ENCODE peak calls at places on chromosomes 5 and 9, in nine cellular contexts. One of them, this sample, is unnamed.

GRCh38 chr5:144487761-144488160 is 317.1 kb downstream of the KCTD16 start:
- DNase-seq in central memory CD4-positive, alpha-beta T cell: no peak
- DNase-seq in adrenal gland: no peak
- DNase-seq in ACHN: no peak
- DNase-seq in activated T-helper 1 cell treated with anti-CD3 and anti-CD28 coated beads, Interleukin-12 subunit alpha, Interleukin-12 subunit beta, Interleukin-2, Interleukin-4 antibody, amounts not matched to agents 30 ng/mL and 10 ng/mL and 1 ng/mL, durations not matched to agents 14 hours and 24 hours and 36 hours: no peak
- DNase-seq in stimulated activated CD4-positive, alpha-beta T cell treated with anti-CD3 and anti-CD28 coated beads, TNF-alpha, amount 100 ng/mL, for 24 hours: no peak
- DNase-seq in stimulated activated CD8-positive, alpha-beta memory T cell treated with anti-CD3 and anti-CD28 coated beads, Interleukin-15, amount 100 ng/mL, for 4 hours: no peak
- DNase-seq in astrocyte of the spinal cord: no peak
- DNase-seq in lower leg skin: no peak
- DNase-seq in this sample: no peak

GRCh38 chr9:137129089-137129455 is 9.9 kb upstream of the GRIN1 start:
- DNase-seq in stimulated activated CD8-positive, alpha-beta memory T cell treated with anti-CD3 and anti-CD28 coated beads, Interleukin-15, amount 100 ng/mL, for 4 hours: no peak
- DNase-seq in lower leg skin: no peak
- DNase-seq in stimulated activated CD4-positive, alpha-beta T cell treated with anti-CD3 and anti-CD28 coated beads, TNF-alpha, amount 100 ng/mL, for 24 hours: no peak
- DNase-seq in activated T-helper 1 cell treated with anti-CD3 and anti-CD28 coated beads, Interleukin-12 subunit alpha, Interleukin-12 subunit beta, Interleukin-2, Interleukin-4 antibody, amounts not matched to agents 30 ng/mL and 10 ng/mL and 1 ng/mL, durations not matched to agents 14 hours and 24 hours and 36 hours: no peak
- DNase-seq in adrenal gland: no peak
- DNase-seq in astrocyte of the spinal cord: no peak
- DNase-seq in central memory CD4-positive, alpha-beta T cell: no peak
- DNase-seq in ACHN: no peak
- DNase-seq in this sample: peak

GRCh38 chr9:95605826-95606555 is 89.2 kb upstream of the PTCH1 start:
- DNase-seq in stimulated activated CD4-positive, alpha-beta T cell treated with anti-CD3 and anti-CD28 coated beads, TNF-alpha, amount 100 ng/mL, for 24 hours: no peak
- DNase-seq in lower leg skin: peak
- DNase-seq in adrenal gland: no peak
- DNase-seq in activated T-helper 1 cell treated with anti-CD3 and anti-CD28 coated beads, Interleukin-12 subunit alpha, Interleukin-12 subunit beta, Interleukin-2, Interleukin-4 antibody, amounts not matched to agents 30 ng/mL and 10 ng/mL and 1 ng/mL, durations not matched to agents 14 hours and 24 hours and 36 hours: no peak
- DNase-seq in ACHN: no peak
- DNase-seq in stimulated activated CD8-positive, alpha-beta memory T cell treated with anti-CD3 and anti-CD28 coated beads, Interleukin-15, amount 100 ng/mL, for 4 hours: no peak
- DNase-seq in central memory CD4-positive, alpha-beta T cell: no peak
- DNase-seq in astrocyte of the spinal cord: peak
- DNase-seq in this sample: no peak

GRCh38 chr5:63555874-63556273 is 406.4 kb downstream of the HTR1A start:
- DNase-seq in ACHN: no peak
- DNase-seq in lower leg skin: no peak
- DNase-seq in stimulated activated CD8-positive, alpha-beta memory T cell treated with anti-CD3 and anti-CD28 coated beads, Interleukin-15, amount 100 ng/mL, for 4 hours: no peak
- DNase-seq in astrocyte of the spinal cord: peak
- DNase-seq in activated T-helper 1 cell treated with anti-CD3 and anti-CD28 coated beads, Interleukin-12 subunit alpha, Interleukin-12 subunit beta, Interleukin-2, Interleukin-4 antibody, amounts not matched to agents 30 ng/mL and 10 ng/mL and 1 ng/mL, durations not matched to agents 14 hours and 24 hours and 36 hours: no peak
- DNase-seq in adrenal gland: no peak
- DNase-seq in stimulated activated CD4-positive, alpha-beta T cell treated with anti-CD3 and anti-CD28 coated beads, TNF-alpha, amount 100 ng/mL, for 24 hours: no peak
- DNase-seq in central memory CD4-positive, alpha-beta T cell: no peak
- DNase-seq in this sample: no peak

GRCh38 chr9:135833864-135834263 is 73.5 kb downstream of the CAMSAP1 start:
- DNase-seq in ACHN: no peak
- DNase-seq in stimulated activated CD8-positive, alpha-beta memory T cell treated with anti-CD3 and anti-CD28 coated beads, Interleukin-15, amount 100 ng/mL, for 4 hours: no peak
- DNase-seq in astrocyte of the spinal cord: no peak
- DNase-seq in stimulated activated CD4-positive, alpha-beta T cell treated with anti-CD3 and anti-CD28 coated beads, TNF-alpha, amount 100 ng/mL, for 24 hours: no peak
- DNase-seq in central memory CD4-positive, alpha-beta T cell: no peak
- DNase-seq in activated T-helper 1 cell treated with anti-CD3 and anti-CD28 coated beads, Interleukin-12 subunit alpha, Interleukin-12 subunit beta, Interleukin-2, Interleukin-4 antibody, amounts not matched to agents 30 ng/mL and 10 ng/mL and 1 ng/mL, durations not matched to agents 14 hours and 24 hours and 36 hours: no peak
- DNase-seq in lower leg skin: no peak
- DNase-seq in adrenal gland: no peak
- DNase-seq in this sample: no peak

GRCh38 chr9:36603006-36603405 is 30.3 kb downstream of the MELK start:
- DNase-seq in ACHN: no peak
- DNase-seq in stimulated activated CD8-positive, alpha-beta memory T cell treated with anti-CD3 and anti-CD28 coated beads, Interleukin-15, amount 100 ng/mL, for 4 hours: no peak
- DNase-seq in lower leg skin: no peak
- DNase-seq in stimulated activated CD4-positive, alpha-beta T cell treated with anti-CD3 and anti-CD28 coated beads, TNF-alpha, amount 100 ng/mL, for 24 hours: no peak
- DNase-seq in astrocyte of the spinal cord: peak
- DNase-seq in activated T-helper 1 cell treated with anti-CD3 and anti-CD28 coated beads, Interleukin-12 subunit alpha, Interleukin-12 subunit beta, Interleukin-2, Interleukin-4 antibody, amounts not matched to agents 30 ng/mL and 10 ng/mL and 1 ng/mL, durations not matched to agents 14 hours and 24 hours and 36 hours: no peak
- DNase-seq in adrenal gland: no peak
- DNase-seq in central memory CD4-positive, alpha-beta T cell: no peak
- DNase-seq in this sample: no peak

GRCh38 chr9:20940447-20941176 is 90.8 kb downstream of the HACD4 start:
- DNase-seq in central memory CD4-positive, alpha-beta T cell: no peak
- DNase-seq in astrocyte of the spinal cord: no peak
- DNase-seq in stimulated activated CD4-positive, alpha-beta T cell treated with anti-CD3 and anti-CD28 coated beads, TNF-alpha, amount 100 ng/mL, for 24 hours: no peak
- DNase-seq in ACHN: no peak
- DNase-seq in stimulated activated CD8-positive, alpha-beta memory T cell treated with anti-CD3 and anti-CD28 coated beads, Interleukin-15, amount 100 ng/mL, for 4 hours: no peak
- DNase-seq in activated T-helper 1 cell treated with anti-CD3 and anti-CD28 coated beads, Interleukin-12 subunit alpha, Interleukin-12 subunit beta, Interleukin-2, Interleukin-4 antibody, amounts not matched to agents 30 ng/mL and 10 ng/mL and 1 ng/mL, durations not matched to agents 14 hours and 24 hours and 36 hours: no peak
- DNase-seq in lower leg skin: no peak
- DNase-seq in adrenal gland: no peak
- DNase-seq in this sample: no peak

GRCh38 chr5:111427762-111428161 is 84.6 kb downstream of the STARD4 start:
- DNase-seq in stimulated activated CD4-positive, alpha-beta T cell treated with anti-CD3 and anti-CD28 coated beads, TNF-alpha, amount 100 ng/mL, for 24 hours: no peak
- DNase-seq in astrocyte of the spinal cord: no peak
- DNase-seq in activated T-helper 1 cell treated with anti-CD3 and anti-CD28 coated beads, Interleukin-12 subunit alpha, Interleukin-12 subunit beta, Interleukin-2, Interleukin-4 antibody, amounts not matched to agents 30 ng/mL and 10 ng/mL and 1 ng/mL, durations not matched to agents 14 hours and 24 hours and 36 hours: no peak
- DNase-seq in ACHN: no peak
- DNase-seq in adrenal gland: no peak
- DNase-seq in stimulated activated CD8-positive, alpha-beta memory T cell treated with anti-CD3 and anti-CD28 coated beads, Interleukin-15, amount 100 ng/mL, for 4 hours: no peak
- DNase-seq in lower leg skin: no peak
- DNase-seq in central memory CD4-positive, alpha-beta T cell: no peak
- DNase-seq in this sample: no peak

GRCh38 chr5:41345295-41345694 is 132.0 kb upstream of the C6 start:
- DNase-seq in stimulated activated CD4-positive, alpha-beta T cell treated with anti-CD3 and anti-CD28 coated beads, TNF-alpha, amount 100 ng/mL, for 24 hours: no peak
- DNase-seq in lower leg skin: no peak
- DNase-seq in activated T-helper 1 cell treated with anti-CD3 and anti-CD28 coated beads, Interleukin-12 subunit alpha, Interleukin-12 subunit beta, Interleukin-2, Interleukin-4 antibody, amounts not matched to agents 30 ng/mL and 10 ng/mL and 1 ng/mL, durations not matched to agents 14 hours and 24 hours and 36 hours: no peak
- DNase-seq in ACHN: no peak
- DNase-seq in stimulated activated CD8-positive, alpha-beta memory T cell treated with anti-CD3 and anti-CD28 coated beads, Interleukin-15, amount 100 ng/mL, for 4 hours: no peak
- DNase-seq in astrocyte of the spinal cord: no peak
- DNase-seq in central memory CD4-positive, alpha-beta T cell: no peak
- DNase-seq in adrenal gland: no peak
- DNase-seq in this sample: no peak

GRCh38 chr5:4205408-4205807 is 609.8 kb downstream of the IRX1 start:
- DNase-seq in central memory CD4-positive, alpha-beta T cell: no peak
- DNase-seq in stimulated activated CD4-positive, alpha-beta T cell treated with anti-CD3 and anti-CD28 coated beads, TNF-alpha, amount 100 ng/mL, for 24 hours: no peak
- DNase-seq in stimulated activated CD8-positive, alpha-beta memory T cell treated with anti-CD3 and anti-CD28 coated beads, Interleukin-15, amount 100 ng/mL, for 4 hours: no peak
- DNase-seq in astrocyte of the spinal cord: no peak
- DNase-seq in activated T-helper 1 cell treated with anti-CD3 and anti-CD28 coated beads, Interleukin-12 subunit alpha, Interleukin-12 subunit beta, Interleukin-2, Interleukin-4 antibody, amounts not matched to agents 30 ng/mL and 10 ng/mL and 1 ng/mL, durations not matched to agents 14 hours and 24 hours and 36 hours: no peak
- DNase-seq in ACHN: no peak
- DNase-seq in adrenal gland: no peak
- DNase-seq in lower leg skin: no peak
- DNase-seq in this sample: no peak

GRCh38 chr9:94554439-94555331 is at the start of gene PCAT7:
- DNase-seq in adrenal gland: peak
- DNase-seq in astrocyte of the spinal cord: no peak
- DNase-seq in central memory CD4-positive, alpha-beta T cell: no peak
- DNase-seq in activated T-helper 1 cell treated with anti-CD3 and anti-CD28 coated beads, Interleukin-12 subunit alpha, Interleukin-12 subunit beta, Interleukin-2, Interleukin-4 antibody, amounts not matched to agents 30 ng/mL and 10 ng/mL and 1 ng/mL, durations not matched to agents 14 hours and 24 hours and 36 hours: no peak
- DNase-seq in ACHN: peak
- DNase-seq in lower leg skin: no peak
- DNase-seq in stimulated activated CD8-positive, alpha-beta memory T cell treated with anti-CD3 and anti-CD28 coated beads, Interleukin-15, amount 100 ng/mL, for 4 hours: no peak
- DNase-seq in stimulated activated CD4-positive, alpha-beta T cell treated with anti-CD3 and anti-CD28 coated beads, TNF-alpha, amount 100 ng/mL, for 24 hours: no peak
- DNase-seq in this sample: peak

GRCh38 chr9:26243722-26244121 is 565.5 kb upstream of the TUSC1 start:
- DNase-seq in central memory CD4-positive, alpha-beta T cell: no peak
- DNase-seq in adrenal gland: no peak
- DNase-seq in stimulated activated CD4-positive, alpha-beta T cell treated with anti-CD3 and anti-CD28 coated beads, TNF-alpha, amount 100 ng/mL, for 24 hours: no peak
- DNase-seq in stimulated activated CD8-positive, alpha-beta memory T cell treated with anti-CD3 and anti-CD28 coated beads, Interleukin-15, amount 100 ng/mL, for 4 hours: no peak
- DNase-seq in activated T-helper 1 cell treated with anti-CD3 and anti-CD28 coated beads, Interleukin-12 subunit alpha, Interleukin-12 subunit beta, Interleukin-2, Interleukin-4 antibody, amounts not matched to agents 30 ng/mL and 10 ng/mL and 1 ng/mL, durations not matched to agents 14 hours and 24 hours and 36 hours: no peak
- DNase-seq in lower leg skin: no peak
- DNase-seq in astrocyte of the spinal cord: peak
- DNase-seq in ACHN: peak
- DNase-seq in this sample: no peak

GRCh38 chr5:178851951-178852350 is 7.8 kb upstream of the ZNF354B start:
- DNase-seq in stimulated activated CD8-positive, alpha-beta memory T cell treated with anti-CD3 and anti-CD28 coated beads, Interleukin-15, amount 100 ng/mL, for 4 hours: no peak
- DNase-seq in lower leg skin: no peak
- DNase-seq in central memory CD4-positive, alpha-beta T cell: no peak
- DNase-seq in astrocyte of the spinal cord: no peak
- DNase-seq in adrenal gland: no peak
- DNase-seq in stimulated activated CD4-positive, alpha-beta T cell treated with anti-CD3 and anti-CD28 coated beads, TNF-alpha, amount 100 ng/mL, for 24 hours: no peak
- DNase-seq in ACHN: no peak
- DNase-seq in activated T-helper 1 cell treated with anti-CD3 and anti-CD28 coated beads, Interleukin-12 subunit alpha, Interleukin-12 subunit beta, Interleukin-2, Interleukin-4 antibody, amounts not matched to agents 30 ng/mL and 10 ng/mL and 1 ng/mL, durations not matched to agents 14 hours and 24 hours and 36 hours: no peak
- DNase-seq in this sample: no peak

GRCh38 chr5:179967489-179967888 is 59.8 kb upstream of the TBC1D9B start:
- DNase-seq in activated T-helper 1 cell treated with anti-CD3 and anti-CD28 coated beads, Interleukin-12 subunit alpha, Interleukin-12 subunit beta, Interleukin-2, Interleukin-4 antibody, amounts not matched to agents 30 ng/mL and 10 ng/mL and 1 ng/mL, durations not matched to agents 14 hours and 24 hours and 36 hours: no peak
- DNase-seq in ACHN: no peak
- DNase-seq in lower leg skin: no peak
- DNase-seq in astrocyte of the spinal cord: peak
- DNase-seq in stimulated activated CD8-positive, alpha-beta memory T cell treated with anti-CD3 and anti-CD28 coated beads, Interleukin-15, amount 100 ng/mL, for 4 hours: no peak
- DNase-seq in adrenal gland: no peak
- DNase-seq in central memory CD4-positive, alpha-beta T cell: no peak
- DNase-seq in stimulated activated CD4-positive, alpha-beta T cell treated with anti-CD3 and anti-CD28 coated beads, TNF-alpha, amount 100 ng/mL, for 24 hours: no peak
- DNase-seq in this sample: no peak

GRCh38 chr5:9343146-9343850 is 202.6 kb downstream of the SEMA5A start:
- DNase-seq in stimulated activated CD8-positive, alpha-beta memory T cell treated with anti-CD3 and anti-CD28 coated beads, Interleukin-15, amount 100 ng/mL, for 4 hours: no peak
- DNase-seq in ACHN: no peak
- DNase-seq in lower leg skin: no peak
- DNase-seq in stimulated activated CD4-positive, alpha-beta T cell treated with anti-CD3 and anti-CD28 coated beads, TNF-alpha, amount 100 ng/mL, for 24 hours: no peak
- DNase-seq in adrenal gland: no peak
- DNase-seq in activated T-helper 1 cell treated with anti-CD3 and anti-CD28 coated beads, Interleukin-12 subunit alpha, Interleukin-12 subunit beta, Interleukin-2, Interleukin-4 antibody, amounts not matched to agents 30 ng/mL and 10 ng/mL and 1 ng/mL, durations not matched to agents 14 hours and 24 hours and 36 hours: no peak
- DNase-seq in astrocyte of the spinal cord: peak
- DNase-seq in central memory CD4-positive, alpha-beta T cell: no peak
- DNase-seq in this sample: no peak

GRCh38 chr5:126354012-126354856 is 69.0 kb upstream of the GRAMD2B start:
- DNase-seq in astrocyte of the spinal cord: peak
- DNase-seq in adrenal gland: no peak
- DNase-seq in lower leg skin: no peak
- DNase-seq in central memory CD4-positive, alpha-beta T cell: peak
- DNase-seq in ACHN: peak
- DNase-seq in stimulated activated CD8-positive, alpha-beta memory T cell treated with anti-CD3 and anti-CD28 coated beads, Interleukin-15, amount 100 ng/mL, for 4 hours: no peak
- DNase-seq in stimulated activated CD4-positive, alpha-beta T cell treated with anti-CD3 and anti-CD28 coated beads, TNF-alpha, amount 100 ng/mL, for 24 hours: no peak
- DNase-seq in activated T-helper 1 cell treated with anti-CD3 and anti-CD28 coated beads, Interleukin-12 subunit alpha, Interleukin-12 subunit beta, Interleukin-2, Interleukin-4 antibody, amounts not matched to agents 30 ng/mL and 10 ng/mL and 1 ng/mL, durations not matched to agents 14 hours and 24 hours and 36 hours: no peak
- DNase-seq in this sample: no peak

GRCh38 chr5:146188358-146188757 is 5.9 kb upstream of the LARS1 start:
- DNase-seq in ACHN: peak
- DNase-seq in central memory CD4-positive, alpha-beta T cell: no peak
- DNase-seq in adrenal gland: no peak
- DNase-seq in stimulated activated CD8-positive, alpha-beta memory T cell treated with anti-CD3 and anti-CD28 coated beads, Interleukin-15, amount 100 ng/mL, for 4 hours: no peak
- DNase-seq in activated T-helper 1 cell treated with anti-CD3 and anti-CD28 coated beads, Interleukin-12 subunit alpha, Interleukin-12 subunit beta, Interleukin-2, Interleukin-4 antibody, amounts not matched to agents 30 ng/mL and 10 ng/mL and 1 ng/mL, durations not matched to agents 14 hours and 24 hours and 36 hours: no peak
- DNase-seq in astrocyte of the spinal cord: peak
- DNase-seq in stimulated activated CD4-positive, alpha-beta T cell treated with anti-CD3 and anti-CD28 coated beads, TNF-alpha, amount 100 ng/mL, for 24 hours: no peak
- DNase-seq in lower leg skin: no peak
- DNase-seq in this sample: no peak

GRCh38 chr5:15587941-15588340 is 88.0 kb downstream of the FBXL7 start:
- DNase-seq in ACHN: no peak
- DNase-seq in stimulated activated CD8-positive, alpha-beta memory T cell treated with anti-CD3 and anti-CD28 coated beads, Interleukin-15, amount 100 ng/mL, for 4 hours: no peak
- DNase-seq in central memory CD4-positive, alpha-beta T cell: no peak
- DNase-seq in lower leg skin: no peak
- DNase-seq in adrenal gland: no peak
- DNase-seq in stimulated activated CD4-positive, alpha-beta T cell treated with anti-CD3 and anti-CD28 coated beads, TNF-alpha, amount 100 ng/mL, for 24 hours: no peak
- DNase-seq in activated T-helper 1 cell treated with anti-CD3 and anti-CD28 coated beads, Interleukin-12 subunit alpha, Interleukin-12 subunit beta, Interleukin-2, Interleukin-4 antibody, amounts not matched to agents 30 ng/mL and 10 ng/mL and 1 ng/mL, durations not matched to agents 14 hours and 24 hours and 36 hours: no peak
- DNase-seq in astrocyte of the spinal cord: no peak
- DNase-seq in this sample: no peak

GRCh38 chr9:109974918-109975276 is 194.9 kb downstream of the PALM2AKAP2 start:
- DNase-seq in central memory CD4-positive, alpha-beta T cell: no peak
- DNase-seq in stimulated activated CD8-positive, alpha-beta memory T cell treated with anti-CD3 and anti-CD28 coated beads, Interleukin-15, amount 100 ng/mL, for 4 hours: no peak
- DNase-seq in stimulated activated CD4-positive, alpha-beta T cell treated with anti-CD3 and anti-CD28 coated beads, TNF-alpha, amount 100 ng/mL, for 24 hours: no peak
- DNase-seq in lower leg skin: no peak
- DNase-seq in astrocyte of the spinal cord: no peak
- DNase-seq in activated T-helper 1 cell treated with anti-CD3 and anti-CD28 coated beads, Interleukin-12 subunit alpha, Interleukin-12 subunit beta, Interleukin-2, Interleukin-4 antibody, amounts not matched to agents 30 ng/mL and 10 ng/mL and 1 ng/mL, durations not matched to agents 14 hours and 24 hours and 36 hours: no peak
- DNase-seq in ACHN: no peak
- DNase-seq in adrenal gland: no peak
- DNase-seq in this sample: no peak

GRCh38 chr9:112868461-112868860 is 22.2 kb downstream of the SLC46A2 start:
- DNase-seq in lower leg skin: no peak
- DNase-seq in ACHN: no peak
- DNase-seq in stimulated activated CD4-positive, alpha-beta T cell treated with anti-CD3 and anti-CD28 coated beads, TNF-alpha, amount 100 ng/mL, for 24 hours: no peak
- DNase-seq in stimulated activated CD8-positive, alpha-beta memory T cell treated with anti-CD3 and anti-CD28 coated beads, Interleukin-15, amount 100 ng/mL, for 4 hours: no peak
- DNase-seq in central memory CD4-positive, alpha-beta T cell: no peak
- DNase-seq in astrocyte of the spinal cord: no peak
- DNase-seq in activated T-helper 1 cell treated with anti-CD3 and anti-CD28 coated beads, Interleukin-12 subunit alpha, Interleukin-12 subunit beta, Interleukin-2, Interleukin-4 antibody, amounts not matched to agents 30 ng/mL and 10 ng/mL and 1 ng/mL, durations not matched to agents 14 hours and 24 hours and 36 hours: no peak
- DNase-seq in adrenal gland: no peak
- DNase-seq in this sample: no peak

GRCh38 chr9:123401879-123402513 is 46.0 kb downstream of the CRB2 start:
- DNase-seq in adrenal gland: no peak
- DNase-seq in central memory CD4-positive, alpha-beta T cell: no peak
- DNase-seq in activated T-helper 1 cell treated with anti-CD3 and anti-CD28 coated beads, Interleukin-12 subunit alpha, Interleukin-12 subunit beta, Interleukin-2, Interleukin-4 antibody, amounts not matched to agents 30 ng/mL and 10 ng/mL and 1 ng/mL, durations not matched to agents 14 hours and 24 hours and 36 hours: no peak
- DNase-seq in stimulated activated CD8-positive, alpha-beta memory T cell treated with anti-CD3 and anti-CD28 coated beads, Interleukin-15, amount 100 ng/mL, for 4 hours: no peak
- DNase-seq in stimulated activated CD4-positive, alpha-beta T cell treated with anti-CD3 and anti-CD28 coated beads, TNF-alpha, amount 100 ng/mL, for 24 hours: no peak
- DNase-seq in lower leg skin: no peak
- DNase-seq in astrocyte of the spinal cord: peak
- DNase-seq in ACHN: peak
- DNase-seq in this sample: peak

This sample was measured in thyroid gland.